ENCODE peak calls at places on chromosomes 12 and 14, in eight cellular contexts. I, S, P, L, F, J, Y and W are unnamed samples.

GRCh38 chr12:124939428-124940142 is 25.1 kb upstream of the UBC start:
- DNase-seq in I (peak), S (peak), P (no peak), L (no peak), F (peak), J (no peak), Y (peak), W (no peak)

GRCh38 chr12:6450091-6450868 is 1.6 kb upstream of the TAPBPL start:
- DNase-seq in I (no peak), S (no peak), P (no peak), L (no peak), F (no peak), J (no peak), Y (peak), W (no peak)

GRCh38 chr12:180445-180844 is 33.5 kb downstream of the SLC6A12 start:
- DNase-seq in I (no peak), S (peak), P (no peak), L (no peak), F (no peak), J (peak), Y (no peak), W (no peak)

GRCh38 chr12:7352661-7353060 is 48.8 kb downstream of the ACSM4 start:
- DNase-seq in I (no peak), S (no peak), P (no peak), L (no peak), F (no peak), J (no peak), Y (no peak), W (no peak)

GRCh38 chr14:104228221-104228620 is 89.8 kb downstream of the KIF26A start:
- DNase-seq in I (no peak), S (no peak), P (no peak), L (no peak), F (no peak), J (no peak), Y (no peak), W (no peak)

GRCh38 chr12:67697443-67697842 is 48.9 kb downstream of the DYRK2 start:
- DNase-seq in I (no peak), S (no peak), P (no peak), L (no peak), F (no peak), J (no peak), Y (no peak), W (no peak)

GRCh38 chr12:111766608-111767361 is at the start of gene ALDH2:
- DNase-seq in I (peak), S (peak), P (peak), L (peak), F (no peak), J (peak), Y (peak), W (peak)

GRCh38 chr14:49594347-49595089 is 4.2 kb upstream of the LRR1 start:
- DNase-seq in I (no peak), S (no peak), P (no peak), L (no peak), F (no peak), J (no peak), Y (no peak), W (no peak)

GRCh38 chr14:47040490-47040889 is 388.9 kb upstream of the RPL10L start:
- DNase-seq in I (peak), S (no peak), P (peak), L (no peak), F (no peak), J (no peak), Y (no peak), W (no peak)

GRCh38 chr12:56448860-56449621 is at the start of gene TIMELESS:
- DNase-seq in I (peak), S (peak), P (peak), L (peak), F (peak), J (peak), Y (peak), W (peak)

GRCh38 chr14:94681300-94682060 is 69.3 kb downstream of the SERPINA3 start:
- DNase-seq in I (peak), S (no peak), P (no peak), L (no peak), F (no peak), J (no peak), Y (no peak), W (no peak)

GRCh38 chr14:56378474-56378873 is 201.1 kb upstream of the TMEM260 start:
- DNase-seq in I (no peak), S (peak), P (no peak), L (no peak), F (no peak), J (no peak), Y (no peak), W (no peak)

GRCh38 chr12:125418902-125419564 is 353.8 kb downstream of the AACS start:
- DNase-seq in I (no peak), S (no peak), P (no peak), L (no peak), F (no peak), J (peak), Y (no peak), W (no peak)

GRCh38 chr12:19572920-19573558 is 133.7 kb downstream of the AEBP2 start:
- DNase-seq in I (peak), S (no peak), P (peak), L (no peak), F (no peak), J (peak), Y (no peak), W (no peak)

GRCh38 chr14:100476012-100476822 is 111.0 kb downstream of the BEGAIN start:
- DNase-seq in I (peak), S (no peak), P (no peak), L (no peak), F (no peak), J (no peak), Y (no peak), W (peak)

GRCh38 chr12:98253207-98253606 is 262.2 kb upstream of the TMPO start:
- DNase-seq in I (no peak), S (no peak), P (peak), L (peak), F (no peak), J (no peak), Y (no peak), W (no peak)

GRCh38 chr14:102295301-102295700 is 9.7 kb downstream of the MOK start:
- DNase-seq in I (no peak), S (no peak), P (no peak), L (no peak), F (no peak), J (no peak), Y (no peak), W (peak)

GRCh38 chr12:3117628-3118027 is 40.4 kb downstream of the TSPAN9 start:
- DNase-seq in I (no peak), S (no peak), P (no peak), L (no peak), F (no peak), J (no peak), Y (no peak), W (no peak)

GRCh38 chr14:102390064-102390463 is 27.3 kb downstream of the TECPR2 start:
- DNase-seq in I (peak), S (no peak), P (no peak), L (no peak), F (no peak), J (no peak), Y (no peak), W (no peak)

GRCh38 chr14:102654298-102654697 is 61.8 kb downstream of the RCOR1 start:
- DNase-seq in I (no peak), S (no peak), P (no peak), L (no peak), F (no peak), J (peak), Y (no peak), W (no peak)

GRCh38 chr14:79483472-79483871 is 727.8 kb downstream of the DIO2 start:
- DNase-seq in I (no peak), S (no peak), P (no peak), L (no peak), F (no peak), J (peak), Y (no peak), W (no peak)

GRCh38 chr14:25303934-25304333 is 254.0 kb upstream of the STXBP6 start:
- DNase-seq in I (no peak), S (no peak), P (no peak), L (peak), F (no peak), J (no peak), Y (no peak), W (no peak)

GRCh38 chr14:99899578-99900178 is 106.5 kb downstream of the EML1 start:
- DNase-seq in I (no peak), S (no peak), P (no peak), L (no peak), F (no peak), J (no peak), Y (no peak), W (peak)

GRCh38 chr12:23630524-23630923 is 318.9 kb downstream of the SOX5 start:
- DNase-seq in I (no peak), S (no peak), P (no peak), L (no peak), F (no peak), J (no peak), Y (no peak), W (no peak)

GRCh38 chr12:119225454-119225853 is 46.7 kb downstream of the HSPB8 start:
- DNase-seq in I (peak), S (no peak), P (no peak), L (no peak), F (no peak), J (no peak), Y (no peak), W (no peak)

GRCh38 chr12:13425766-13426165 is 229.2 kb downstream of the EMP1 start:
- DNase-seq in I (no peak), S (no peak), P (no peak), L (no peak), F (no peak), J (no peak), Y (no peak), W (no peak)

GRCh38 chr12:110869035-110869434 is 22.2 kb downstream of the CCDC63 start:
- DNase-seq in I (no peak), S (no peak), P (no peak), L (no peak), F (no peak), J (no peak), Y (no peak), W (no peak)

GRCh38 chr12:45343269-45344051 is 127.6 kb downstream of the ANO6 start:
- DNase-seq in I (no peak), S (no peak), P (no peak), L (no peak), F (no peak), J (no peak), Y (no peak), W (no peak)

GRCh38 chr12:6953417-6954315 is 2.5 kb downstream of the PTPN6 start:
- DNase-seq in I (no peak), S (peak), P (no peak), L (no peak), F (peak), J (peak), Y (peak), W (no peak)

GRCh38 chr12:74381968-74382367 is 155.7 kb upstream of the ATXN7L3B start:
- DNase-seq in I (no peak), S (no peak), P (no peak), L (no peak), F (no peak), J (no peak), Y (no peak), W (no peak)

GRCh38 chr12:62802981-62803380 is 132.0 kb downstream of the PPM1H start:
- DNase-seq in I (no peak), S (no peak), P (peak), L (no peak), F (no peak), J (no peak), Y (no peak), W (no peak)

GRCh38 chr12:7782055-7782454 is 7.1 kb upstream of the NANOG start:
- DNase-seq in I (no peak), S (no peak), P (no peak), L (no peak), F (no peak), J (no peak), Y (no peak), W (no peak)